ENCODE peak calls at places on chromosomes 13 and 19, in eight cellular contexts. Z, A, K, Q, C, B, E and W are unnamed samples.

GRCh38 chr19:8004723-8005513 is 523 bp downstream of the ELAVL1 start:
- DNase-seq in Q (peak), Z (no peak), K (no peak), A (no peak), B (no peak), E (no peak), C (no peak), W (no peak)

GRCh38 chr19:12970070-12970820 is 869 bp downstream of the DAND5 start:
- DNase-seq in Z (no peak), C (no peak), E (no peak), Q (no peak), K (no peak), A (no peak), B (no peak), W (no peak)

GRCh38 chr13:75648446-75648845 is 12.3 kb downstream of the LMO7 start:
- DNase-seq in Z (no peak), A (no peak), K (no peak), C (no peak), B (no peak), Q (no peak), E (no peak), W (no peak)

GRCh38 chr19:47240996-47241918 is 10.3 kb upstream of the BBC3 start:
- DNase-seq in Q (peak), A (peak), Z (peak), B (no peak), K (peak), C (no peak), E (peak), W (peak)

GRCh38 chr13:97223711-97224461 is 1.8 kb downstream of the MBNL2 start:
- DNase-seq in K (peak), A (peak), E (peak), B (peak), Z (peak), C (peak), Q (no peak), W (peak)

GRCh38 chr13:108281941-108282340 is 12.4 kb downstream of the TNFSF13B start:
- DNase-seq in C (no peak), Q (no peak), B (no peak), A (no peak), E (no peak), K (no peak), Z (no peak), W (no peak)

GRCh38 chr13:19606152-19606551 is 27.3 kb upstream of the MPHOSPH8 start:
- DNase-seq in E (no peak), K (no peak), Q (no peak), A (no peak), C (no peak), Z (no peak), B (no peak), W (no peak)

GRCh38 chr13:37905736-37906135 is 36.2 kb upstream of the TRPC4 start:
- DNase-seq in A (no peak), Q (no peak), C (no peak), Z (no peak), K (no peak), B (no peak), E (no peak), W (no peak)

GRCh38 chr19:47704024-47704423 is 9.2 kb upstream of the EHD2 start:
- DNase-seq in C (peak), B (no peak), Z (no peak), Q (no peak), A (no peak), E (no peak), K (peak), W (no peak)

GRCh38 chr13:43364210-43365041 is 341.0 kb downstream of the DNAJC15 start:
- DNase-seq in E (peak), Z (no peak), C (peak), A (no peak), K (no peak), Q (no peak), B (no peak), W (no peak)

GRCh38 chr19:33268162-33268991 is 34.0 kb downstream of the CEBPA start:
- DNase-seq in B (no peak), A (no peak), E (no peak), K (no peak), Q (no peak), C (no peak), Z (no peak), W (no peak)

GRCh38 chr13:80447747-80448146 is 106.8 kb upstream of the SPRY2 start:
- DNase-seq in Q (no peak), K (no peak), A (no peak), C (no peak), B (no peak), E (no peak), Z (no peak), W (no peak)

GRCh38 chr13:106851251-106851650 is 283.3 kb upstream of the ARGLU1 start:
- DNase-seq in Q (no peak), C (no peak), B (no peak), A (no peak), E (no peak), Z (no peak), K (no peak), W (no peak)

GRCh38 chr13:60363288-60363687 is 33.7 kb upstream of the TDRD3 start:
- DNase-seq in Z (no peak), E (no peak), C (no peak), A (no peak), Q (no peak), B (no peak), K (no peak), W (no peak)

GRCh38 chr13:109381546-109382180 is 404.7 kb downstream of the IRS2 start:
- DNase-seq in A (no peak), Q (no peak), B (no peak), Z (no peak), C (peak), E (no peak), K (no peak), W (no peak)

GRCh38 chr19:33906578-33907335 is 110.1 kb downstream of the KCTD15 start:
- DNase-seq in B (peak), E (peak), Z (peak), K (no peak), A (no peak), C (no peak), Q (peak), W (no peak)

GRCh38 chr13:51315658-51316057 is 23.8 kb upstream of the SERPINE3 start:
- DNase-seq in Z (no peak), B (no peak), K (no peak), C (no peak), Q (no peak), A (no peak), E (no peak), W (no peak)

GRCh38 chr13:21895769-21896168 is 224.9 kb downstream of the FGF9 start:
- DNase-seq in E (no peak), B (no peak), K (peak), Z (no peak), Q (no peak), A (peak), C (no peak), W (no peak)

GRCh38 chr13:110636701-110637201 is 21.4 kb downstream of the NAXD start:
- DNase-seq in Z (no peak), Q (no peak), C (no peak), A (no peak), B (no peak), K (no peak), E (no peak), W (no peak)

GRCh38 chr13:41639955-41640780 is 182.8 kb downstream of the RGCC start:
- DNase-seq in Q (no peak), K (no peak), Z (no peak), B (no peak), C (no peak), A (no peak), E (peak), W (no peak)

GRCh38 chr19:45692187-45693111 is at the start of gene QPCTL:
- DNase-seq in Z (peak), A (peak), E (peak), Q (peak), C (peak), K (peak), B (peak), W (peak)

GRCh38 chr19:3353493-3353892 is 12.9 kb upstream of the NFIC start:
- DNase-seq in Z (no peak), A (no peak), Q (no peak), K (no peak), C (no peak), E (no peak), B (no peak), W (no peak)

DNA sequence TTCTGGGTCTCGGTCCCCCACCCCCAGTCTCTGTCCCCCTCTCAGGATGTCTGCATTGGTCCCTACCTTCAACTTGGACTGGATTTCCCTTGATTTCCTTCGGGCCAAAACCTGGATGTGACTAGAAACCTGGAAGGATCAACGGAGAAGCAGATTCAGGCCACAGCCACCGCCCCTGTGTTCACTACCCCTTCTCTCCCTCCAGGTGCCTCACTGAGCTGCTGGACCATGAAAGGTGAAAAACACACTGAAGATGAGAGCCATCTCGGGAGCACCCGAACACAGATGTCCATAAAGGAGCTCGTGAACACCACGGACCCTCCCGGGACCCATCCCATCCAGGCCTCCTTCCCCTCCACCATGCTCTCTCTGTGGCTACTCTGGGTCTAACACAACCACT is 5.0 kb downstream of the TEAD2 start:
- DNase-seq in A (no peak), K (no peak), Z (no peak), E (no peak), C (no peak), B (no peak), Q (no peak), W (no peak)
- H3K27ac ChIP-seq in A (no peak), K (peak), Z (no peak), E (no peak), C (no peak), B (no peak), Q (no peak), W (no peak)

DNA sequence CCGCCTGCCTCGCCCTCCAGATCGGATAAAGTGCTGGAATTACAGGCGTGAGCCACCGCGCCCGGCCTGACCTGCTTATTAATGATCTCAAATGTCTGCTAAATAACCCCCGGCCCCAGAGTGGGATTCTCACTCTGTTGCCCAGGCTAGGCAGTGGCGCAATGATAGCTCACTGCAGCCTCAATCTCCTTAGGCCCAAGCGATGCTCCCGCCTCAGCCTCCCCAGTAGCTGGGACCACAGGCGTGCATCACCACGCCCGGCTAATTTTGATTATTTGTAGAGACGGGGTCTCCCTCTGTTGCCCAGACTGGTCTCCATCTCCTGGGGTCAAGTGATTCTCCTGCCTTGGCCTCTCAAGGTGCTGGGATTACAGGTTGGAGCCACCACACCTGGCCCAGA is 626 bp upstream of the ATP5F1D start:
- DNase-seq in E (no peak), A (no peak), C (no peak), K (no peak), Q (no peak), Z (no peak), B (no peak), W (peak)
- H3K27ac ChIP-seq in E (no peak), A (no peak), C (peak), K (peak), Q (no peak), Z (no peak), B (no peak), W (peak)

GRCh38 chr13:99722419-99722818 is 221.1 kb downstream of the TM9SF2 start:
- DNase-seq in E (no peak), B (no peak), C (no peak), Q (no peak), K (no peak), Z (no peak), A (no peak), W (no peak)
- H3K27ac ChIP-seq in E (no peak), B (peak), C (no peak), Q (no peak), K (no peak), Z (no peak), A (no peak), W (no peak)

DNA sequence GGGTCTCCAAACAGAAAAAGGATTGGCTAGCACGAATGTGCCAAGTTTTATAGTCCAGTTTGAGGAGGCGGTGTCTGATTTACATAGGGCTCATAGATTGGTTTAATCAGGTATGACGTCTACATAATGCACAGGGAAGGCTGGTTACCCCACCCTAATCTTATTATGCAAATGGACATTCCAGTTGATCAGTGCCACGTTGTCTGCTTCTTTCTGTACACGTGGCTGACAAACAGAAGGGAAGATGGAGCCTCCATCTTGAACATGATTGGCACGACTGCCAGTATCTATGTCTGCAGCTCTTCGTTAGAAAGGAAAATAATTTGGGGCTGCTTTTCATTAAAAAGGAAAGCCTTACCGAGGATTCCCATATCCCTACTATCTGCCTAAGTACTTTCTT is 47.5 kb upstream of the N4BP2L1 start:
- DNase-seq in Z (no peak), Q (no peak), B (no peak), E (no peak), C (no peak), K (no peak), A (no peak), W (no peak)
- H3K27ac ChIP-seq in Z (no peak), Q (no peak), B (no peak), E (no peak), C (no peak), K (no peak), A (no peak), W (no peak)

GRCh38 chr13:78256479-78256878 is 337.8 kb upstream of the EDNRB start:
- DNase-seq in Q (no peak), Z (no peak), C (no peak), A (peak), B (no peak), K (no peak), E (no peak), W (no peak)

GRCh38 chr13:78258304-78258703 is 339.7 kb upstream of the EDNRB start:
- DNase-seq in Q (no peak), A (no peak), Z (no peak), E (no peak), K (no peak), C (no peak), B (no peak), W (no peak)

GRCh38 chr13:78254113-78254512 is 335.5 kb upstream of the EDNRB start:
- DNase-seq in A (no peak), Z (no peak), C (no peak), Q (no peak), K (no peak), E (no peak), B (no peak), W (no peak)
- H3K27ac ChIP-seq in A (no peak), Z (no peak), C (no peak), Q (no peak), K (no peak), E (no peak), B (no peak), W (no peak)